ENCODE peak calls at places on chromosomes 12 and 14, in eight cellular contexts. X is substantia nigra; J is activated naive CD8-positive, alpha-beta T cell treated with anti-CD3 and anti-CD28 coated beads for 36 hours; U is NCI-H1092 treated with DMSO at 0.1 percent for 48 hours; H is fibroblast of the aortic adventitia; P is lower leg skin; Q is activated CD4-positive, alpha-beta T cell treated with anti-CD3 and anti-CD28 coated beads, Interleukin-2, amount 50 U/mL, for 24 hours; F is BJ. K is an unnamed sample.

GRCh38 chr14:95877633-95878032 is 1.0 kb downstream of the TUNAR start:
- DNase-seq in X (no peak), J (no peak), U (no peak), H (no peak), P (no peak), Q (no peak), F (no peak), K (no peak)

GRCh38 chr12:9381619-9382018 is 173.4 kb upstream of the PZP start:
- DNase-seq in X (no peak), J (no peak), U (no peak), H (no peak), P (no peak), Q (no peak), F (no peak), K (no peak)

GRCh38 chr12:118060301-118061010 is 523 bp downstream of the WSB2 start:
- DNase-seq in X (no peak), J (peak), U (no peak), H (no peak), P (peak), Q (no peak), F (no peak), K (peak)

GRCh38 chr12:6603095-6603567 is 4.0 kb downstream of the CHD4 start:
- DNase-seq in X (no peak), J (no peak), U (no peak), H (peak), P (peak), Q (no peak), F (no peak), K (no peak)

GRCh38 chr14:39488600-39488999 is 56.4 kb upstream of the FBXO33 start:
- DNase-seq in X (no peak), J (no peak), U (no peak), H (peak), P (no peak), Q (no peak), F (no peak), K (no peak)

GRCh38 chr12:115375188-115375991 is 691.4 kb upstream of the TBX3 start:
- DNase-seq in X (no peak), J (no peak), U (no peak), H (peak), P (no peak), Q (no peak), F (peak), K (no peak)

GRCh38 chr14:51533160-51533559 is 118.5 kb upstream of the FRMD6 start:
- DNase-seq in X (no peak), J (no peak), U (no peak), H (peak), P (no peak), Q (no peak), F (peak), K (no peak)

GRCh38 chr14:24984846-24985589 is 64.9 kb downstream of the STXBP6 start:
- DNase-seq in X (no peak), J (no peak), U (peak), H (no peak), P (no peak), Q (no peak), F (no peak), K (no peak)

GRCh38 chr12:51371295-51371953 is 19.8 kb downstream of the GALNT6 start:
- DNase-seq in X (no peak), J (no peak), U (peak), H (peak), P (peak), Q (no peak), F (peak), K (peak)

GRCh38 chr14:99941211-99941610 is 124.0 kb upstream of the EVL start:
- DNase-seq in X (no peak), J (no peak), U (no peak), H (no peak), P (no peak), Q (no peak), F (no peak), K (no peak)

GRCh38 chr12:52119398-52120254 is 40.1 kb downstream of the SMIM41 start:
- DNase-seq in X (no peak), J (peak), U (peak), H (peak), P (no peak), Q (peak), F (no peak), K (peak)

GRCh38 chr14:54651649-54652048 is 84.7 kb downstream of the SAMD4A start:
- DNase-seq in X (no peak), J (no peak), U (no peak), H (peak), P (no peak), Q (no peak), F (no peak), K (no peak)

GRCh38 chr14:32470161-32470705 is 141.1 kb downstream of the AKAP6 start:
- DNase-seq in X (no peak), J (no peak), U (no peak), H (no peak), P (no peak), Q (no peak), F (no peak), K (no peak)

GRCh38 chr14:95886366-95886765 is 9.7 kb downstream of the TUNAR start:
- DNase-seq in X (peak), J (no peak), U (peak), H (no peak), P (no peak), Q (no peak), F (no peak), K (no peak)

GRCh38 chr12:23694920-23695319 is 254.6 kb downstream of the SOX5 start:
- DNase-seq in X (no peak), J (no peak), U (no peak), H (no peak), P (no peak), Q (no peak), F (no peak), K (no peak)

GRCh38 chr12:122104844-122105243 is 26.3 kb downstream of the MLXIP start:
- DNase-seq in X (no peak), J (peak), U (no peak), H (no peak), P (no peak), Q (no peak), F (no peak), K (no peak)

GRCh38 chr14:37595809-37596595 is 573 bp downstream of the TTC6 start:
- DNase-seq in X (no peak), J (peak), U (peak), H (no peak), P (no peak), Q (peak), F (no peak), K (peak)

GRCh38 chr12:89529738-89530137 is 3.9 kb upstream of the POC1B start:
- DNase-seq in X (no peak), J (no peak), U (peak), H (peak), P (no peak), Q (peak), F (no peak), K (no peak)

GRCh38 chr12:89351489-89352241 is 636 bp downstream of the DUSP6 start:
- DNase-seq in X (no peak), J (peak), U (peak), H (peak), P (no peak), Q (no peak), F (no peak), K (peak)

GRCh38 chr14:53306267-53306721 is 153.2 kb upstream of the DDHD1 start:
- DNase-seq in X (peak), J (peak), U (peak), H (peak), P (no peak), Q (peak), F (no peak), K (peak)

GRCh38 chr14:100860556-100861187 is 34.8 kb downstream of the MEG3 start:
- DNase-seq in X (no peak), J (no peak), U (no peak), H (no peak), P (no peak), Q (no peak), F (no peak), K (no peak)

GRCh38 chr12:89129471-89129870 is 222.8 kb downstream of the DUSP6 start:
- DNase-seq in X (no peak), J (no peak), U (no peak), H (no peak), P (no peak), Q (no peak), F (no peak), K (no peak)

GRCh38 chr14:52153939-52154338 is 85.1 kb upstream of the NID2 start:
- DNase-seq in X (no peak), J (no peak), U (peak), H (no peak), P (no peak), Q (no peak), F (no peak), K (no peak)